ENCODE peak calls at places on chromosomes 6 and 20, in four cellular contexts. Q is HCT116, P is HepG2, D is K562. R is an unnamed sample.

GRCh38 chr6:32968770-32969684 is 633 bp downstream of the BRD2 start:
- DNase-seq in D (peak), P (peak), Q (peak), R (no peak)

GRCh38 chr6:34242252-34243130 is 5.8 kb downstream of the HMGA1 start:
- DNase-seq in D (no peak), P (no peak), Q (no peak), R (no peak)

GRCh38 chr6:82909551-82909950 is 156.1 kb downstream of the UBE3D start:
- DNase-seq in D (no peak), P (no peak), Q (no peak), R (no peak)

GRCh38 chr6:1334725-1335124 is 22.8 kb downstream of the FOXQ1 start:
- DNase-seq in Q (no peak), P (no peak), D (no peak), R (no peak)

GRCh38 chr6:12163149-12163548 is 127.0 kb upstream of the EDN1 start:
- DNase-seq in P (no peak), Q (no peak), D (no peak), R (no peak)

GRCh38 chr20:35592339-35592960 is 23.2 kb upstream of the SPAG4 start:
- DNase-seq in D (peak), P (no peak), Q (no peak), R (no peak)

GRCh38 chr6:4368649-4369048 is 233.3 kb upstream of the ECI2 start:
- DNase-seq in Q (no peak), P (no peak), D (no peak), R (no peak)

GRCh38 chr6:139820191-139820590 is 445.7 kb upstream of the CITED2 start:
- DNase-seq in D (no peak), P (no peak), Q (peak), R (no peak)

GRCh38 chr20:4812641-4813075 is 90.9 kb downstream of the PRND start:
- DNase-seq in P (no peak), D (no peak), Q (no peak), R (no peak)

GRCh38 chr20:46040902-46041535 is 12.0 kb downstream of the SLC12A5 start:
- DNase-seq in D (peak), P (peak), Q (no peak), R (no peak)

GRCh38 chr6:128343666-128344065 is 176.7 kb downstream of the PTPRK start:
- DNase-seq in Q (no peak), P (no peak), D (no peak), R (no peak)

GRCh38 chr6:166620478-166621113 is 6.5 kb downstream of the RPS6KA2 start:
- DNase-seq in Q (no peak), P (no peak), D (no peak), R (no peak)

GRCh38 chr6:108801331-108801730 is 46.9 kb upstream of the ARMC2 start:
- DNase-seq in D (no peak), P (no peak), Q (no peak), R (no peak)

GRCh38 chr20:326645-327031 is 1.3 kb downstream of the SOX12 start:
- DNase-seq in P (no peak), Q (no peak), D (no peak), R (no peak)

GRCh38 chr20:21505161-21505809 is 8.6 kb downstream of the NKX2-2 start:
- DNase-seq in P (peak), D (peak), Q (peak), R (peak)

GRCh38 chr6:82954937-82955577 is 110.6 kb downstream of the UBE3D start:
- DNase-seq in D (no peak), P (no peak), Q (no peak), R (no peak)

GRCh38 chr20:48471734-48472408 is 355.9 kb downstream of the PREX1 start:
- DNase-seq in D (no peak), Q (no peak), P (no peak), R (no peak)

GRCh38 chr20:17202668-17203067 is 24.2 kb upstream of the PCSK2 start:
- DNase-seq in Q (no peak), D (no peak), P (no peak), R (no peak)

GRCh38 chr20:12976720-12977633 is 31.8 kb upstream of the SPTLC3 start:
- DNase-seq in P (peak), D (no peak), Q (no peak), R (no peak)

GRCh38 chr20:44410583-44411019 is 55.1 kb downstream of the HNF4A start:
- DNase-seq in D (no peak), Q (no peak), P (no peak), R (no peak)

GRCh38 chr6:105459049-105459448 is 56.2 kb upstream of the PREP start:
- DNase-seq in Q (no peak), D (no peak), P (no peak), R (no peak)

GRCh38 chr6:110813813-110814487 is 1.3 kb downstream of the CDK19 start:
- DNase-seq in Q (no peak), P (no peak), D (peak), R (no peak)

GRCh38 chr20:36591854-36592641 is 13.5 kb upstream of the RAB5IF start:
- DNase-seq in Q (peak), D (peak), P (peak), R (no peak)

GRCh38 chr20:37590938-37591490 is 63.3 kb upstream of the BLCAP start:
- DNase-seq in D (no peak), P (no peak), Q (no peak), R (no peak)

GRCh38 chr6:148693882-148694484 is 52.8 kb upstream of the UST start:
- DNase-seq in P (no peak), Q (no peak), D (no peak), R (no peak)

GRCh38 chr6:165649701-165650137 is 13.3 kb downstream of the PDE10A start:
- DNase-seq in Q (no peak), D (no peak), P (no peak), R (no peak)

GRCh38 chr20:32010096-32010495 is at the start of gene CCM2L:
- DNase-seq in D (no peak), P (no peak), Q (no peak), R (no peak)

GRCh38 chr20:59184880-59185447 is 21.3 kb downstream of the ZNF831 start:
- DNase-seq in P (no peak), D (no peak), Q (no peak), R (no peak)

GRCh38 chr20:819680-820327 is 13.7 kb upstream of the FAM110A start:
- DNase-seq in P (no peak), Q (no peak), D (no peak), R (no peak)

GRCh38 chr6:3022765-3023662 is 23.3 kb downstream of the NQO2 start:
- DNase-seq in Q (no peak), D (peak), P (no peak), R (no peak)

GRCh38 chr6:157568702-157569101 is 187.7 kb downstream of the ZDHHC14 start:
- DNase-seq in D (no peak), P (no peak), Q (no peak), R (no peak)

GRCh38 chr6:104789770-104790190 is 69.9 kb downstream of the HACE1 start:
- DNase-seq in Q (peak), D (peak), P (peak), R (peak)

GRCh38 chr6:162109466-162110040 is 618.0 kb downstream of the PRKN start:
- DNase-seq in Q (no peak), P (no peak), D (no peak), R (no peak)

GRCh38 chr20:59421920-59422637 is 121.7 kb downstream of the EDN3 start:
- DNase-seq in D (no peak), P (no peak), Q (no peak), R (no peak)

GRCh38 chr20:43040427-43040826 is 149.3 kb downstream of the PTPRT start:
- DNase-seq in Q (no peak), D (peak), P (peak), R (no peak)

GRCh38 chr6:48186746-48187145 is 75.7 kb upstream of the PTCHD4 start:
- DNase-seq in D (no peak), P (no peak), Q (no peak), R (no peak)

GRCh38 chr20:57432480-57432873 is 41.3 kb downstream of the RBM38 start:
- DNase-seq in P (no peak), Q (no peak), D (no peak), R (no peak)

GRCh38 chr6:40999498-41000070 is 39.4 kb downstream of the UNC5CL start:
- DNase-seq in P (peak), Q (peak), D (peak), R (no peak)
- TF ChIP-seq SIN3A in P (no peak), Q (no peak), D (no peak), R (no peak)

DNA sequence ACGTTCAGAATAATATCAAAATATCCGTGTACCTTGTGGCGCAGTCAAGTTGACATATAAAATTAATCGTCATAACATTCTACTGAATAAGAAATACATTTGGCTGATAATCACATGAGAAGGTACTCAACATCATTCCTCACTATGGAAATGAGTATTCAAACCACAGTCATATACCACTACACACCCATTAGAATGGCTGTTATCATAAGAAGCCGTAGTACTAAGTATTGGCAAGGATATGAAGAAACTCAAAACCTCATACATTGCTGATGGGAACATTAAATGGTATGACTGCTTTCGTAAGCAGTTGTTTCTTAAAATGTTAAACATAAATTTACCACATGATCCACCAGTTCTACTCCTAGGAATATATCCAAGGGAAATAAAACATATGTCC is 244.7 kb downstream of the CDKAL1 start:
- DNase-seq in P (no peak), Q (no peak), D (no peak), R (no peak)
- TF ChIP-seq SIN3A in P (no peak), Q (no peak), D (no peak), R (no peak)

GRCh38 chr6:96742702-96743101 is 94.6 kb downstream of the GPR63 start:
- DNase-seq in D (no peak), Q (no peak), P (no peak), R (no peak)
- TF ChIP-seq SIN3A in D (no peak), Q (no peak), P (no peak), R (no peak)

GRCh38 chr6:89412071-89413005 is at the start of gene RRAGD:
- DNase-seq in D (no peak), P (no peak), Q (peak), R (no peak)
- TF ChIP-seq SIN3A in D (no peak), P (no peak), Q (no peak), R (peak)

DNA sequence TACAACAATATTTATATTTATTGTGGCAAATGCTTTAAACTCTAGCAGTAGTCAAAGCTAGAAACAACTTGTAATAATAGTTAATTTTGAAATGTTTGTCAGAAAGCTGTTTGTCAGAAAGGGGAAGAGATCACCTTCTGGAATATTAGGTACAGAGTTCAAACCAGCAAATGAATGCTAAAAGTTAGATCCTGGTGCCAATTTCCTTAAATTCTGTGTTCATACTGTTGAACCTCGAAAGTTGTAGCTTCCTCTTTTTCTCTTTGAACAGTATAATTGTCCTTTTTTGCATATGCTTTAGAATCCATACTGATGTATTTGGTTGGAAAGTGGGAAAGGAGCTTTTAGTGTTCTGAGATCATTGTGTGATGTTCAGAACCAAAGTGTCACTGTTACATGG is 22.4 kb downstream of the ITCH start:
- DNase-seq in P (no peak), D (no peak), Q (no peak), R (no peak)
- TF ChIP-seq SIN3A in P (no peak), D (no peak), Q (no peak), R (no peak)

GRCh38 chr6:24359640-24360454 is 2.0 kb upstream of the DCDC2 start:
- DNase-seq in P (no peak), Q (peak), D (peak), R (peak)

GRCh38 chr6:24358219-24358821 is 461 bp upstream of the DCDC2 start:
- DNase-seq in P (no peak), Q (no peak), D (no peak), R (no peak)

GRCh38 chr6:24355422-24355821 is 2.4 kb downstream of the DCDC2 start:
- DNase-seq in Q (no peak), D (no peak), P (no peak), R (no peak)

GRCh38 chr6:24356310-24357035 is 1.4 kb downstream of the DCDC2 start:
- DNase-seq in P (peak), Q (no peak), D (no peak), R (no peak)

GRCh38 chr6:24357336-24358218 is at the start of gene DCDC2:
- DNase-seq in P (peak), Q (no peak), D (no peak), R (no peak)
- TF ChIP-seq SIN3A in P (peak), Q (no peak), D (no peak), R (no peak)

R was measured in Panc1.